ENCODE peak calls at places on chromosome 20, in six cellular contexts. G is GM04503, H is hepatic stellate cell, V is cardiac fibroblast, E is lung microvascular endothelial cell, A is iPS-NIHi11. B is an unnamed sample.

GRCh38 chr20:39524371-39524911 is 562.3 kb downstream of the DHX35 start:
- DNase-seq in G (no peak), H (no peak), V (no peak), E (no peak), A (no peak), B (no peak)

GRCh38 chr20:15205719-15206118 is 868.3 kb upstream of the FLRT3 start:
- DNase-seq in G (no peak), H (no peak), V (no peak), E (no peak), A (no peak), B (no peak)

GRCh38 chr20:19210426-19211155 is 1.9 kb upstream of the SLC24A3 start:
- DNase-seq in G (no peak), H (no peak), V (no peak), E (no peak), A (no peak), B (no peak)

GRCh38 chr20:32446301-32447100 is 88.4 kb downstream of the ASXL1 start:
- DNase-seq in G (no peak), H (no peak), V (no peak), E (no peak), A (no peak), B (no peak)

GRCh38 chr20:62405108-62405980 is 1.7 kb downstream of the CABLES2 start:
- DNase-seq in G (no peak), H (peak), V (peak), E (peak), A (peak), B (no peak)

GRCh38 chr20:44430270-44431065 is 45.2 kb upstream of the TTPAL start:
- DNase-seq in G (no peak), H (no peak), V (no peak), E (no peak), A (no peak), B (no peak)

GRCh38 chr20:6495907-6496306 is 271.6 kb upstream of the BMP2 start:
- DNase-seq in G (no peak), H (no peak), V (no peak), E (no peak), A (no peak), B (no peak)

GRCh38 chr20:63067721-63068560 is 61.2 kb upstream of the BHLHE23 start:
- DNase-seq in G (no peak), H (no peak), V (no peak), E (no peak), A (no peak), B (no peak)

GRCh38 chr20:23147964-23148720 is 62.0 kb upstream of the CD93 start:
- DNase-seq in G (peak), H (peak), V (peak), E (peak), A (no peak), B (peak)

B was measured in HS-5.